ENCODE peak calls at places on chromosome 5, in nine cellular contexts. S, W, E, I, B, V, M, K and G are unnamed samples.

GRCh38 chr5:1772634-1773033 is 27.0 kb downstream of the MRPL36 start:
- DNase-seq in S (no peak), W (peak), E (no peak), I (no peak), B (no peak), V (no peak), M (no peak), K (peak), G (no peak)

GRCh38 chr5:39980056-39980455 is 555.3 kb upstream of the DAB2 start:
- DNase-seq in S (no peak), W (no peak), E (no peak), I (no peak), B (no peak), V (no peak), M (no peak), K (peak), G (no peak)

GRCh38 chr5:55104036-55104767 is 1.8 kb downstream of the GZMA start:
- DNase-seq in S (no peak), W (no peak), E (no peak), I (no peak), B (no peak), V (no peak), M (no peak), K (no peak), G (no peak)

GRCh38 chr5:94422819-94423218 is 195.6 kb downstream of the KIAA0825 start:
- DNase-seq in S (no peak), W (no peak), E (no peak), I (peak), B (no peak), V (no peak), M (peak), K (peak), G (no peak)

GRCh38 chr5:21817668-21818419 is 1035.3 kb downstream of the CDH12 start:
- DNase-seq in S (no peak), W (no peak), E (no peak), I (no peak), B (no peak), V (no peak), M (no peak), K (peak), G (no peak)

GRCh38 chr5:154268073-154268472 is 77.5 kb downstream of the GALNT10 start:
- DNase-seq in S (no peak), W (no peak), E (no peak), I (no peak), B (no peak), V (no peak), M (no peak), K (peak), G (no peak)

GRCh38 chr5:33433303-33434255 is 7.2 kb upstream of the TARS1 start:
- DNase-seq in S (no peak), W (no peak), E (no peak), I (no peak), B (no peak), V (no peak), M (no peak), K (peak), G (no peak)

GRCh38 chr5:36692791-36693763 is 86.7 kb downstream of the SLC1A3 start:
- DNase-seq in S (peak), W (peak), E (peak), I (no peak), B (peak), V (peak), M (peak), K (peak), G (no peak)

GRCh38 chr5:149217802-149218153 is 53.9 kb upstream of the AFAP1L1 start:
- DNase-seq in S (no peak), W (no peak), E (no peak), I (no peak), B (no peak), V (no peak), M (no peak), K (no peak), G (no peak)

GRCh38 chr5:133944263-133945230 is 23.9 kb downstream of the C5orf15 start:
- DNase-seq in S (no peak), W (peak), E (peak), I (no peak), B (no peak), V (peak), M (peak), K (peak), G (no peak)